ENCODE peak calls at places on chromosomes 11 and 22, in five cellular contexts. E is uterus, C is testis, W is BE2C, V is hippocampal formation. B is an unnamed sample.

GRCh38 chr11:71354394-71355105 is 93.6 kb downstream of the DHCR7 start:
- DNase-seq in E (no peak), C (no peak), W (no peak), V (no peak), B (no peak)

GRCh38 chr11:96154802-96155520 is 188.0 kb downstream of the MAML2 start:
- DNase-seq in E (no peak), C (peak), W (peak), V (peak), B (no peak)

GRCh38 chr11:104275992-104276391 is 112.0 kb upstream of the PDGFD start:
- DNase-seq in E (no peak), C (no peak), W (no peak), V (no peak), B (no peak)

GRCh38 chr11:108866781-108867180 is 201.9 kb downstream of the DDX10 start:
- DNase-seq in E (no peak), C (no peak), W (no peak), V (no peak), B (no peak)

GRCh38 chr11:13009476-13009920 is 382 bp downstream of the RASSF10 start:
- DNase-seq in E (no peak), C (no peak), W (no peak), V (no peak), B (no peak)

GRCh38 chr11:2517016-2517385 is 72.2 kb downstream of the KCNQ1 start:
- DNase-seq in E (no peak), C (no peak), W (peak), V (no peak), B (peak)

GRCh38 chr11:45473491-45473890 is 187.3 kb upstream of the SYT13 start:
- DNase-seq in E (no peak), C (no peak), W (no peak), V (peak), B (no peak)

GRCh38 chr22:24421428-24421931 is 5.9 kb upstream of the ADORA2A start:
- DNase-seq in E (no peak), C (no peak), W (no peak), V (no peak), B (no peak)

GRCh38 chr11:12625438-12626071 is 48.7 kb upstream of the TEAD1 start:
- DNase-seq in E (no peak), C (no peak), W (no peak), V (no peak), B (no peak)

GRCh38 chr11:100340416-100341323 is 346.4 kb upstream of the ARHGAP42 start:
- DNase-seq in E (no peak), C (peak), W (no peak), V (no peak), B (no peak)